ENCODE peak calls at places on chromosomes 6 and 20, in eight cellular contexts. V, H, A, Q, K, Y, J and C are unnamed samples.

GRCh38 chr6:36752886-36753506 is 55.4 kb downstream of the RAB44 start:
- DNase-seq in V (no peak), H (no peak), A (no peak), Q (no peak), K (peak; percentile 37), Y (no peak), J (no peak), C (no peak)

GRCh38 chr6:168284187-168284586 is 35.4 kb downstream of the DACT2 start:
- DNase-seq in V (no peak), H (no peak), A (no peak), Q (no peak), K (no peak), Y (no peak), J (no peak), C (no peak)

GRCh38 chr20:4243071-4243470 is 227.7 kb upstream of the RNF24 start:
- DNase-seq in V (no peak), H (no peak), A (no peak), Q (no peak), K (no peak), Y (no peak), J (no peak), C (peak; percentile 33)

GRCh38 chr6:73233048-73233447 is 7.8 kb upstream of the KHDC1L start:
- DNase-seq in V (no peak), H (no peak), A (no peak), Q (no peak), K (no peak), Y (no peak), J (no peak), C (no peak)

GRCh38 chr6:122609881-122610689 is at the start of gene PKIB:
- DNase-seq in V (peak; percentile 61), H (peak; percentile 96), A (peak; percentile 66), Q (peak; percentile 67), K (peak; percentile 83), Y (peak; percentile 56), J (peak; percentile 30), C (peak; percentile 32)

GRCh38 chr6:83868639-83869038 is 9.2 kb downstream of the CYB5R4 start:
- DNase-seq in V (no peak), H (no peak), A (no peak), Q (peak; percentile 47), K (no peak), Y (no peak), J (no peak), C (no peak)

GRCh38 chr6:135331002-135331401 is 149.9 kb downstream of the MYB start:
- DNase-seq in V (no peak), H (no peak), A (no peak), Q (no peak), K (no peak), Y (no peak), J (no peak), C (no peak)

GRCh38 chr20:59835448-59836395 is 97.7 kb downstream of the SYCP2 start:
- DNase-seq in V (no peak), H (peak; percentile 32), A (peak; percentile 82), Q (peak; percentile 18), K (peak; percentile 33), Y (peak; percentile 43), J (no peak), C (peak; percentile 61)

GRCh38 chr20:17875106-17875980 is 93.3 kb downstream of the SNX5 start:
- DNase-seq in V (no peak), H (no peak), A (no peak), Q (peak; percentile 93), K (peak; percentile 95), Y (peak; percentile 46), J (no peak), C (no peak)

GRCh38 chr6:54618597-54618996 is 228.0 kb upstream of the FAM83B start:
- DNase-seq in V (no peak), H (no peak), A (no peak), Q (no peak), K (no peak), Y (no peak), J (no peak), C (no peak)

GRCh38 chr6:11700118-11700718 is 78.4 kb downstream of the ADTRP start:
- DNase-seq in V (no peak), H (peak; percentile 14), A (no peak), Q (peak; percentile 83), K (peak; percentile 33), Y (peak; percentile 68), J (no peak), C (no peak)

GRCh38 chr6:99026135-99026534 is 78.4 kb upstream of the FBXL4 start:
- DNase-seq in V (no peak), H (no peak), A (no peak), Q (no peak), K (no peak), Y (no peak), J (no peak), C (no peak)

GRCh38 chr6:90087103-90087833 is 193.0 kb downstream of the GJA10 start:
- DNase-seq in V (no peak), H (no peak), A (no peak), Q (peak; percentile 29), K (no peak), Y (no peak), J (no peak), C (no peak)

GRCh38 chr20:63149531-63150207 is 66.3 kb downstream of the YTHDF1 start:
- DNase-seq in V (no peak), H (no peak), A (no peak), Q (no peak), K (no peak), Y (peak; percentile 2), J (no peak), C (no peak)

GRCh38 chr20:63641146-63641791 is 12.0 kb downstream of the STMN3 start:
- DNase-seq in V (peak; percentile 65), H (no peak), A (no peak), Q (no peak), K (peak; percentile 76), Y (no peak), J (peak; percentile 46), C (no peak)

GRCh38 chr6:149566372-149567193 is at the start of gene GINM1:
- DNase-seq in V (peak; percentile 60), H (peak; percentile 42), A (peak; percentile 16), Q (peak; percentile 30), K (peak; percentile 56), Y (no peak), J (peak; percentile 53), C (peak; percentile 42)